ENCODE peak calls at places on chromosome 1, in six cellular contexts. Q, D, N, J, O and W are unnamed samples.

GRCh38 chr1:18635833-18636671 is 5.4 kb downstream of the PAX7 start:
- DNase-seq in Q (no peak), O (no peak), J (peak), N (peak), D (no peak), W (no peak)

GRCh38 chr1:229093546-229094336 is 177.2 kb upstream of the RAB4A start:
- DNase-seq in N (no peak), O (no peak), Q (no peak), D (no peak), J (no peak), W (no peak)

GRCh38 chr1:178048426-178048825 is 45.5 kb upstream of the RASAL2 start:
- DNase-seq in J (no peak), Q (no peak), O (no peak), D (no peak), N (no peak), W (no peak)

GRCh38 chr1:244112646-244113045 is 61.6 kb downstream of the ZBTB18 start:
- DNase-seq in O (no peak), Q (no peak), J (no peak), D (no peak), N (no peak), W (no peak)

GRCh38 chr1:59737638-59738037 is 77.1 kb upstream of the HOOK1 start:
- DNase-seq in O (no peak), J (no peak), Q (no peak), N (no peak), D (no peak), W (no peak)

GRCh38 chr1:106536741-106537140 is 519.7 kb upstream of the PRMT6 start:
- DNase-seq in D (no peak), J (no peak), Q (no peak), O (no peak), N (no peak), W (no peak)

GRCh38 chr1:145912128-145912641 is 2.3 kb upstream of the ITGA10 start:
- DNase-seq in Q (no peak), D (no peak), N (no peak), O (no peak), J (no peak), W (no peak)

GRCh38 chr1:17742590-17742989 is 12.5 kb upstream of the ACTL8 start:
- DNase-seq in O (no peak), Q (no peak), N (peak), D (no peak), J (no peak), W (no peak)

GRCh38 chr1:40014812-40015594 is 25.5 kb upstream of the CAP1 start:
- DNase-seq in N (no peak), J (no peak), O (no peak), D (no peak), Q (no peak), W (no peak)

GRCh38 chr1:42529724-42530161 is 66.7 kb downstream of the CCDC30 start:
- DNase-seq in N (no peak), D (no peak), O (no peak), J (no peak), Q (no peak), W (no peak)

GRCh38 chr1:245469006-245469405 is 314.2 kb downstream of the KIF26B start:
- DNase-seq in J (no peak), D (no peak), N (no peak), O (no peak), Q (no peak), W (no peak)

GRCh38 chr1:231642600-231643332 is 16.2 kb downstream of the DISC1 start:
- DNase-seq in Q (no peak), N (no peak), D (no peak), O (no peak), J (no peak), W (no peak)

GRCh38 chr1:184818646-184819045 is 64.0 kb upstream of the EDEM3 start:
- DNase-seq in D (no peak), Q (no peak), O (no peak), J (no peak), N (no peak), W (no peak)

GRCh38 chr1:201535046-201535777 is 3.7 kb upstream of the NAV1 start:
- DNase-seq in O (no peak), Q (no peak), D (no peak), N (no peak), J (no peak), W (no peak)

GRCh38 chr1:41936107-41936506 is 17.4 kb upstream of the HIVEP3 start:
- DNase-seq in Q (no peak), O (no peak), N (no peak), J (no peak), D (no peak), W (no peak)

GRCh38 chr1:15386128-15386824 is 23.4 kb upstream of the EFHD2 start:
- DNase-seq in Q (no peak), D (no peak), O (no peak), J (peak), N (no peak), W (no peak)

GRCh38 chr1:61053712-61054608 is 28.4 kb upstream of the NFIA start:
- DNase-seq in D (peak), Q (no peak), O (no peak), J (peak), N (peak), W (no peak)

GRCh38 chr1:28815533-28815932 is 3.6 kb downstream of the OPRD1 start:
- DNase-seq in O (no peak), J (no peak), Q (no peak), N (peak), D (no peak), W (no peak)

GRCh38 chr1:16984717-16985116 is 4.3 kb upstream of the MFAP2 start:
- DNase-seq in O (no peak), N (peak), J (peak), D (no peak), Q (no peak), W (no peak)

GRCh38 chr1:111369177-111369576 is 58.4 kb downstream of the OVGP1 start:
- DNase-seq in N (no peak), Q (no peak), D (no peak), O (no peak), J (no peak), W (no peak)

GRCh38 chr1:107750364-107750959 is 214.5 kb downstream of the VAV3 start:
- DNase-seq in D (peak), Q (peak), N (peak), O (peak), J (peak), W (peak)

GRCh38 chr1:62082456-62083363 is 111.9 kb upstream of the L1TD1 start:
- DNase-seq in Q (peak), D (peak), J (no peak), N (peak), O (no peak), W (peak)

GRCh38 chr1:110214454-110215404 is 4.6 kb downstream of the KCNC4 start:
- DNase-seq in N (peak), D (no peak), Q (peak), O (no peak), J (no peak), W (no peak)

GRCh38 chr1:225899044-225899925 is 10.3 kb upstream of the LEFTY1 start:
- DNase-seq in Q (no peak), J (peak), N (no peak), O (no peak), D (peak), W (no peak)

DNA sequence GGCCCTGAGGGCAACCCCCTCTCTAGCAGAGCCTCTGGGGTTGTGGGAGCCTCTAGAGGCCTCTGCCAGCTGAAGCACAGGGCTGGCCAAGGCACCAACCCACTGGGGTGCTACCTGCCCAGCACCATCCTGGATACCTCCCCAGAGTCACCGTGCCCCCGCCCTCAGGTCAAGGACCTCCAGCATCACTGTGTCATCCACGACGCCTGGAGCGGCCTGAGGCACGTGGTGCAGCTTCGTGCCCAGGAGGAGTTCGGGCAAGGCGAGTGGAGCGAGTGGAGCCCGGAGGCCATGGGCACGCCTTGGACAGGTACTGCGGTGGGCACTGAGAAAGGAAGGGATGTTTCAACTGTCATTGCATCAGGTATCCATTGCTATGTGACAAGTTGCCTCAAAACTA is 30.7 kb downstream of the IL6R start:
- DNase-seq in J (no peak), Q (no peak), D (no peak), N (no peak), O (no peak), W (no peak)
- TF ChIP-seq GABPA in J (no peak), Q (no peak), D (no peak), N (no peak), O (no peak), W (no peak)

DNA sequence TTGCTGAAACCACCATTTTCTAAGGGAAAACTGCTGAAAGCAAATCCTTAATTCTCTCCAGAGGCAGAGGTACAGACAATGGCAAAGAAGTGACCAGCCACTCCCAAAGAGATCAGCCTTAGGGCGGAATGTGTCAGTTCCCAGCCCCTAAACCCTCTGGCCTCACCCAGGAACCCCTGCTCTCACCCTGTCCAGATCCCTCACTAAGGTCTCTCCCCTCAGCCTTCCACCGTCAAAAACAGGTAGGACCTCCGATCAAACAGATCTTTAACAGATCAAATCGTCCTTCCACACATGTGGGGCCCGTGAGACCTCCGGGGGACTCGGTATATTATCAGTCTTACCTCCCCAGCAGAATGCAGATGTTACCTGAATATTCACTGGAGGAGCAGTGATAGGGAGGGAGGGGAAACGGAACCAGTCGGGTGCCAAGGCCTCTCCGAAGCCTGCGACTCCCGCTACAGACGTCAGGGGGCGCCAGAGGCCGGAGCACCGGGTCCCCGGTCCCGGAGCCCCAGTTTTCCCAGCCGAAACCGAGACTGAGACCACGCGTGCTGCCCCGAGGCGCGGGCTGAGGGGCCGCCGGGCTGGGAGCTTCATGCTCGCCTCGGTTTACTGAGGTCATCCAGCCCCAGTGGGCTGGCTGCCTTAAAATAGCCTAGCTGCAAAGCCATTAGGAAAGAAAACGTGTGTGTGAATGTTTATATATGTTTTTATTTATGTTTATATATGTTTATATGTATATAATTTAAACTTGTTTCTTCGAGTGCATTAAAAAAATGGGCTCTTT is 23.6 kb downstream of the GPA33 start:
- DNase-seq in N (peak), Q (peak), J (peak), O (no peak), D (peak), W (peak)
- H3K4me3 ChIP-seq in N (peak), Q (no peak), J (peak), O (peak), D (no peak), W (no peak)

GRCh38 chr1:11326070-11326469 is 53.1 kb downstream of the UBIAD1 start:
- DNase-seq in Q (no peak), D (no peak), N (no peak), O (no peak), J (no peak), W (no peak)
- TF ChIP-seq GABPA in Q (no peak), D (no peak), N (no peak), O (no peak), J (no peak), W (no peak)

GRCh38 chr1:241942738-241943137 is 14.8 kb upstream of the BECN2 start:
- DNase-seq in N (no peak), Q (no peak), D (no peak), J (no peak), O (no peak), W (no peak)

GRCh38 chr1:241934181-241934815 is 23.3 kb upstream of the BECN2 start:
- DNase-seq in O (no peak), Q (peak), N (no peak), J (peak), D (peak), W (no peak)

GRCh38 chr1:241934843-241935242 is 22.7 kb upstream of the BECN2 start:
- DNase-seq in D (no peak), N (no peak), Q (no peak), O (no peak), J (no peak), W (no peak)

GRCh38 chr1:241944300-241944699 is 13.3 kb upstream of the BECN2 start:
- DNase-seq in O (no peak), J (no peak), N (no peak), Q (no peak), D (no peak), W (no peak)

DNA sequence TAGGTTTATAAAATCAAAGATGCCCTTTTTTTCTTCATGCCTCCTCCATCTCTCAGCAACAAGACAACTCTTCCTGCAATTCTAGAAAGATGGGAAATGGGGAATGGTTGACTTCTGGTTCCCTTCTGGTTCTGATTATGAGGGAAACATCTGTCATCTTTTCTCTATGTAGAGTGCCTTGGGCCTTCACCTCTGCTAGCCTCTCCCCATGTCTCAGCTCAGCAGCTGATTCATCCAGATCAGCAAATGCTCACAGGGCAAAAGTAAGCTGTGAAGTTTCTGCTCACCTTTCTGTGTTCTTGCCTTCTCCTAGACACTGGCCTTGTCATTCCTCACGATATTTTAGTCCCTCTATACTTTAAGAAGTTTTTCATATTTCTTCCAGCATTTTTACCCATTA is 17.8 kb upstream of the BECN2 start:
- DNase-seq in N (no peak), Q (no peak), O (no peak), J (no peak), D (no peak), W (no peak)
- H3K4me3 ChIP-seq in N (no peak), Q (no peak), O (no peak), J (no peak), D (no peak), W (no peak)

DNA sequence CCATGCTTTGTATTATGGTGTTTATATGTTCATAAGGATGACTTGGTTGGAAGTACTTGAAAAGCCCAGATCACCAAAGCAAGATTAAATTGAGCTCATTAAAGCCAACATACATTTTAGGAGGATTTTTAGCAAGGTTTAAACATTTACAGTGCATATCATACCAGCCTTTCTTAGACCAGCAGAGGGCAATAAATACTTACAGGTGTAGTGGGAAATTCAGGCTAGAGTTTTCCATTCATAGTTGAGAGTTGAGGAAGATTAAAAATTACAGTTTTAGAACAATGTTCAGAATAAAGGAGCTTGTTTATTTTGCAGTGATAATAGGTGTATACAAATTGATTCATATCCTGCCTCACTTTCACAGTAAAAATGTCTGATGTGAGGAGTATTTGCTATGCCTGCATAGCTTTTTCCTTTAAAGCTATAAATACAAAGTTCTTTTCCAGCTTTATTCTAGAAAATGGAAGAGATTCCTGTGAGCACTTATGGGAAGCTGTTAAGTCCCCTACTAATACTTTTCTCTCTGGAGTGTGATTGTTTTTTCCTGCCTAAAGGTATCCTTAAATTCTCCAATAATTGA is 35.3 kb downstream of the DTL start:
- DNase-seq in N (peak), O (no peak), Q (peak), J (no peak), D (no peak), W (no peak)
- TF ChIP-seq GABPA in N (no peak), O (no peak), Q (no peak), J (no peak), D (no peak), W (no peak)